ENCODE peak calls at places on chromosomes 13 and 19, in four cellular contexts. V, G, B and C are unnamed samples.

GRCh38 chr19:47243776-47244547 is 12.4 kb upstream of the CCDC9 start:
- DNase-seq in B (peak), G (peak), V (peak), C (no peak)

GRCh38 chr19:42269518-42270345 is 680 bp downstream of the CIC start:
- DNase-seq in V (no peak), G (no peak), B (no peak), C (no peak)

GRCh38 chr13:114072421-114072820 is 60.0 kb downstream of the RASA3 start:
- DNase-seq in G (no peak), B (no peak), V (no peak), C (no peak)

GRCh38 chr19:38209671-38210457 is 14.2 kb downstream of the DPF1 start:
- DNase-seq in V (peak), B (no peak), G (peak), C (no peak)

GRCh38 chr13:101202590-101202989 is 213.7 kb downstream of the NALCN start:
- DNase-seq in G (peak), B (no peak), V (no peak), C (no peak)

GRCh38 chr19:32921624-32922023 is 50.1 kb downstream of the CEP89 start:
- DNase-seq in B (no peak), V (no peak), G (no peak), C (no peak)

GRCh38 chr13:65034266-65034665 is 2195.9 kb downstream of the PCDH9 start:
- DNase-seq in V (no peak), B (no peak), G (no peak), C (no peak)

GRCh38 chr13:74325106-74325505 is 190.9 kb upstream of the KLF12 start:
- DNase-seq in V (peak), B (no peak), G (no peak), C (no peak)

GRCh38 chr19:41569481-41570150 is 6.3 kb upstream of the CEACAM21 start:
- DNase-seq in G (peak), V (no peak), B (no peak), C (no peak)

GRCh38 chr19:15300533-15301194 is 31.7 kb downstream of the BRD4 start:
- DNase-seq in G (no peak), V (no peak), B (no peak), C (peak)

GRCh38 chr13:68047889-68048288 is 817.8 kb upstream of the PCDH9 start:
- DNase-seq in B (no peak), V (no peak), G (peak), C (no peak)

GRCh38 chr13:24648983-24649684 is 31.1 kb upstream of the ATP12A start:
- DNase-seq in G (no peak), V (no peak), B (no peak), C (no peak)

GRCh38 chr19:33499248-33499647 is 22.3 kb downstream of the PEPD start:
- DNase-seq in G (no peak), B (no peak), V (no peak), C (no peak)

GRCh38 chr13:109145631-109146030 is 516.2 kb downstream of the MYO16 start:
- DNase-seq in V (peak), B (peak), G (peak), C (peak)

GRCh38 chr19:16076958-16077611 is 790 bp downstream of the TPM4 start:
- DNase-seq in G (peak), V (peak), B (no peak), C (no peak)

GRCh38 chr19:54959840-54960239 is 6.3 kb upstream of the NLRP2 start:
- DNase-seq in B (peak), G (no peak), V (no peak), C (no peak)

GRCh38 chr19:23887642-23888041 is 27.0 kb upstream of the ZNF726 start:
- DNase-seq in V (no peak), B (no peak), G (no peak), C (no peak)

GRCh38 chr13:100398360-100398759 is 190.2 kb downstream of the GGACT start:
- DNase-seq in B (no peak), G (no peak), V (no peak), C (no peak)

GRCh38 chr13:106230450-106230849 is 305.0 kb downstream of the EFNB2 start:
- DNase-seq in B (no peak), G (no peak), V (peak), C (no peak)

GRCh38 chr19:2021453-2022140 is 6.1 kb upstream of the BTBD2 start:
- DNase-seq in B (no peak), G (no peak), V (no peak), C (no peak)

GRCh38 chr19:58518261-58519086 is 1.1 kb downstream of the ZBTB45 start:
- DNase-seq in V (no peak), G (no peak), B (no peak), C (no peak)

GRCh38 chr19:44704982-44705381 is 6.0 kb downstream of the CEACAM16 start:
- DNase-seq in V (no peak), G (no peak), B (no peak), C (no peak)

GRCh38 chr19:35123573-35123972 is 8.0 kb downstream of the FXYD3 start:
- DNase-seq in B (no peak), G (no peak), V (no peak), C (no peak)

GRCh38 chr13:90311929-90312328 is 1035.6 kb upstream of the MIR17HG start:
- DNase-seq in V (no peak), B (no peak), G (no peak), C (no peak)

GRCh38 chr13:95870421-95870820 is 182.8 kb downstream of the UGGT2 start:
- DNase-seq in V (no peak), G (peak), B (no peak), C (no peak)
- TF ChIP-seq POLR2AphosphoS5 in V (no peak), G (no peak), B (no peak), C (no peak)

GRCh38 chr19:29446331-29446730 is 79.5 kb upstream of the VSTM2B start:
- DNase-seq in G (no peak), V (no peak), B (no peak), C (no peak)
- TF ChIP-seq POLR2AphosphoS5 in G (no peak), V (no peak), B (no peak), C (no peak)

DNA sequence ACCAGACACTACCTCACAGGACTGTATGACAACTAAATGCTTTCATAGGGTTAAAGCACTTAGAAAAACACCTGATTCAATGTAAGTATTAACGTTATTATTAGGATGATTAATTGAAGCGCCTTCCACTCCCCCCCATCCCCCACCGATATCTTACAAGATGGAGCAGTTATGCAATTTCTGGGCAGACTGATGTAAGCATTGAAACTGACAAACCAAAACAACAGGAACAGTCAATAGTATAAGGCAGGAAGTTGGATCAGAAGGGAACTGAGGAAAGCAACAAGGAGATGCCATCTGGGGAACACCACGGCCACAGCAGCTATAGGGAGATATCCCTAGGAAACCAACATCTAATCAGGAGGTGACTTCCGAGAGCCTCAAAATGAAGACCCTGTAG is 3.8 kb downstream of the LCP1 start:
- DNase-seq in V (no peak), B (no peak), G (no peak), C (no peak)
- TF ChIP-seq POLR2AphosphoS5 in V (no peak), B (no peak), G (no peak), C (no peak)

DNA sequence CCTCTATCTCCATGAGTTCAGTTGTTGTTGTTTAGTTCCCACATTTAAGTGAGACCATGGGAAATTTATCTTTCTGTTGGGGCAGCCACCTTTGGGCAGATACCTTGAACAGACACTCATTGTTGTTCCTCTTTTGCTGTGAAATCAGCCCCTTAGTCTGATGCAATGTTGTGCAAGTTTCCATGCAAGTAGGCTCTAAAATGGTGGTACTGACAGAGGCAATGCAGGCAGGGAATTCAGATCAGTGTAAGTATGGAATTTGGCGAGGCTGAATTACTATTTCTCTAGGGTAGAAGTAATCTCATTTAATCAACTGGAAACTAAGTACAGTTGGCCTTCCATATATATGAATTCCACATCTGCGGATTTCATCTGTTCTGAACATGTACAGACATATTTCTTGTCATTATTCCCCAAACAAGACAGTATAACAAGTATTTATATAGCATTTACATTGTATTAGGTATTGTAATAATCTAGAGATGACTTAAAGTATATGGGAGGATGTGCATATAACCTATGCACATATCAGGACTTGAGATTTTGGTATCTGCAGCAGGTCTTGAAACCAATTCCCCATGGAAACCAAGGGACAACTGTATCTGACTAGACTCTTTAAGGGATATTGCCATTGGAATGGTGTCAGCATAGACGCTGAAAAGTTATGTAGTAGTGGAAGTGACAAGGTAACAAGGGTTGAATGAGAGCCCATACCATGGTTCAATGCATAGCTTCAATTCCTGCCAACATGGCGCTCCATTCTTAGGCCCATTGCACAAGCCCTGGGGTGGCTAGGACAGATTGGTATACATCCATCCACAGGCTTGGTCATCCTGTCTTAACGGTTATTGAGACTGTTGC is 281.5 kb upstream of the HTR2A start:
- DNase-seq in G (no peak), B (no peak), V (no peak), C (no peak)
- TF ChIP-seq POLR2AphosphoS5 in G (no peak), B (no peak), V (no peak), C (no peak)

GRCh38 chr13:112509190-112509589 is 78.8 kb downstream of the TUBGCP3 start:
- DNase-seq in G (no peak), B (no peak), V (no peak), C (no peak)
- TF ChIP-seq POLR2AphosphoS5 in G (no peak), B (no peak), V (no peak), C (no peak)

GRCh38 chr19:19004144-19004543 is 29.2 kb downstream of the SUGP2 start:
- DNase-seq in G (no peak), B (no peak), V (no peak), C (no peak)
- TF ChIP-seq POLR2AphosphoS5 in G (no peak), B (no peak), V (no peak), C (no peak)

GRCh38 chr13:98473792-98474153 is 103.1 kb downstream of the STK24 start:
- DNase-seq in B (no peak), V (no peak), G (no peak), C (no peak)

GRCh38 chr13:98473135-98473791 is 103.6 kb downstream of the STK24 start:
- DNase-seq in V (no peak), B (no peak), G (no peak), C (no peak)

GRCh38 chr13:98470920-98471319 is 106.0 kb downstream of the STK24 start:
- DNase-seq in G (no peak), V (no peak), B (no peak), C (no peak)

GRCh38 chr13:98474292-98474691 is 102.6 kb downstream of the STK24 start:
- DNase-seq in G (no peak), V (no peak), B (no peak), C (no peak)

GRCh38 chr13:98471895-98472294 is 105.0 kb downstream of the STK24 start:
- DNase-seq in V (no peak), G (no peak), B (no peak), C (no peak)
- TF ChIP-seq POLR2AphosphoS5 in V (no peak), G (no peak), B (no peak), C (no peak)

GRCh38 chr19:17346109-17346671 is 8.8 kb downstream of the GTPBP3 start:
- DNase-seq in V (peak), B (peak), G (peak), C (no peak)
- TF ChIP-seq POLR2AphosphoS5 in V (peak), B (no peak), G (peak), C (no peak)

DNA sequence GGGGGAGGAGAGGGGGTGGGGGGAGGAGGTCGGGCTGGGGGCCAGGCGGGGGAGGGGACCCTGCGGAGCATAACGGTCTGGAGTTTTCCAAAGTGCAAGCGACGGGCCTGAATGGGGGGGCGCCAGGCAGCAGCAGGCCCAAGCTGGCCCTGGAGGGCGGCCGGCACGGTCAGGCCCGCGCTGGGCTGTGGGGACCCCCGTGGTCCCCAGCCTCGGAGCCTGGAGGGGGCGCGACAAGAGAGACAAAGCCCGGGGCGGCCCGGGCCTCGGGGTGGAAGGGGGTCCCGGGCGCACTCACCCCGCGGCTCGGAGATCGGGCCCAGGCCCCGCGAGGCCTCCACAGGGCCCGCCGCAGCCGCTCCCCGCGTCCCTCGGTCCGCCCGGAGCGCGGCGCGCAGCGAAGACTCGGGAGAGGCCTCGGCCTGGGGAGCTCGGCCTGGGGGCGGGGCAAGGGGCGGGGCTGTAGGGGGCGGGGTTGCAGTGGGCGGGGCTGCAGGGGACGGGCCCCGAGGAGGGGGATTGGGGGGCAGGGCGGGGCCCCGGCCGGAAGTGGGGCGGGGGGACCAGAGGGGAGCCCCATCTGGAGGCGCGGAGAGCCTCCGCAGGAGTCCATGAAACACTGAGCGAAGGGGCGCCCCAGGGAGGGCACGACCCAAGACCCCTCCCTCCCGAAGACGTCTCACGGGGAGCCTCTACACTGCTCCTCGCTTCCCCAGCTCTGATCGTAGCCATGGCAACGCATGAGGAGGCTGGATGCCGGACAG is 47.6 kb downstream of the PTPRS start:
- DNase-seq in V (peak), G (peak), B (peak), C (no peak)
- TF ChIP-seq POLR2AphosphoS5 in V (no peak), G (peak), B (no peak), C (no peak)